ENCODE peak calls at places on chromosomes 7 and 10, in five cellular contexts. C is body of pancreas, W is bronchial epithelial cell, K is tibial artery, Q is BJ. B is an unnamed sample.

GRCh38 chr10:50512743-50513416 is 110.9 kb downstream of the SGMS1 start:
- DNase-seq in C (no peak), K (no peak), W (no peak), Q (no peak), B (no peak)

GRCh38 chr7:133139350-133139749 is 57.5 kb upstream of the CHCHD3 start:
- DNase-seq in K (no peak), Q (no peak), C (peak; percentile 3), W (peak; percentile 36), B (peak; percentile 14)

GRCh38 chr7:100803398-100804161 is 23.7 kb downstream of the EPHB4 start:
- DNase-seq in W (peak; percentile 83), K (peak; percentile 83), C (peak; percentile 91), Q (peak; percentile 39), B (peak; percentile 70)

GRCh38 chr10:29392376-29393021 is 103.6 kb downstream of the LYZL1 start:
- DNase-seq in W (peak; percentile 17), K (no peak), C (peak; percentile 46), Q (no peak), B (no peak)

GRCh38 chr7:73612598-73613269 is 11.6 kb downstream of the MLXIPL start:
- DNase-seq in C (peak; percentile 62), Q (no peak), W (peak; percentile 61), K (no peak), B (no peak)

GRCh38 chr7:108294595-108294994 is 161.6 kb downstream of the NRCAM start:
- DNase-seq in K (no peak), W (no peak), C (no peak), Q (no peak), B (no peak)

GRCh38 chr10:127756264-127756663 is 19.3 kb downstream of the FOXI2 start:
- DNase-seq in W (no peak), Q (no peak), K (no peak), C (no peak), B (no peak)

GRCh38 chr10:48450233-48450810 is 143.8 kb downstream of the MAPK8 start:
- DNase-seq in K (peak; percentile 59), W (no peak), C (no peak), Q (no peak), B (no peak)

DNA sequence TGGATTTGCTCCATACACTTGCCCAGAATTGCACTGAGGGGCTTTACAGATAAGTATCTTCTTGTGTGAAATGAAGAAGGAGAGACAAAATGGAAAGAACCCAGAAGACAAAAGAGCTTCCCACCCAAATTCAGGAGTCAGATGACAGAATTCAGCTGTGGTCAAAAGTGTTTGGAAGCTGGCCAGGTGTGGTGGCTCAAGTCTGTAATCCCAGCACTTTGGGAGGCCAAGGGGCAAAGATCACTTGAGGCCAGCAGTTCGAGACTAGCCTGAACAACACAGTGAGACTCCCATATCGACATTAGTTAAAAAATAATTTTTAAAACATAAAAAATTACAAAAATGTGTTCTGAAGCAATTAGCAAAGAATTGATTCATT is 27.1 kb downstream of the DUSP5 start:
- DNase-seq in Q (no peak), K (no peak), C (no peak), W (no peak), B (no peak)
- H3K36me3 ChIP-seq in Q (no peaks in the 10 kb centered on the region), K (no peaks in the 10 kb centered on the region), C (no peaks in the 10 kb centered on the region), W (no peaks in the 10 kb centered on the region), B (no peaks in the 10 kb centered on the region)

DNA sequence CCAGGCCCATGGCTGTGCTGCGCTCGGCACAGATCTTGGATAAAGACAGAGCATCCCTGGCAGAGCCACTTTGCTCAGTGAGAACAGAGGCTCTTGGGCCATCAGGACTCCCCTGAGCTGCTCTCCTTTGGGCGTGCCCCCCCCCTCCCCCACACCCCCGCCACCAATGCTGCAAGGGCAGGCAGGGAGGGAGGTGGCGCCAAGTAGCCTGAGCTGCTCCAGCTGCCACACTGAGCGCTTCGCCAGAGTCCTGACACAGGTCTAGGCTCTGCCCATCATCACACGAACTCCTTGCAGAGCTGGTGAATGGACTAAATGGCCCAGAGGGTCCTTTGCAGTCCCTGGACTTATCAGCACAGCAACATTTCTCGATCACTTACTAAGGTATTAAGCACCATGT is 12.5 kb downstream of the AKR1B1 start:
- DNase-seq in K (no peak), Q (no peak), C (no peak), W (no peak), B (no peak)
- H3K36me3 ChIP-seq in K (peaks cover 97% of the 10 kb centered on the region), Q (peaks cover 30% of the 10 kb centered on the region), C (peaks cover 30% of the 10 kb centered on the region), W (peaks cover 26% of the 10 kb centered on the region), B (peaks cover 1% of the 10 kb centered on the region)

GRCh38 chr7:155913311-155913710 is 101.0 kb upstream of the SHH start:
- DNase-seq in Q (no peak), W (no peak), C (no peak), K (no peak), B (no peak)

GRCh38 chr7:155916926-155917655 is 104.8 kb upstream of the SHH start:
- DNase-seq in W (no peak), K (no peak), C (no peak), Q (no peak), B (no peak)

GRCh38 chr7:155914341-155914740 is 102.1 kb upstream of the SHH start:
- DNase-seq in W (no peak), K (no peak), C (no peak), Q (no peak), B (no peak)

GRCh38 chr7:155911471-155912105 is 99.3 kb upstream of the SHH start:
- DNase-seq in C (no peak), W (no peak), K (no peak), Q (no peak), B (no peak)

GRCh38 chr7:155913719-155914118 is 101.5 kb upstream of the SHH start:
- DNase-seq in Q (no peak), K (no peak), C (no peak), W (no peak), B (no peak)
- H3K36me3 ChIP-seq in Q (no peaks in the 10 kb centered on the region), K (no peaks in the 10 kb centered on the region), C (no peaks in the 10 kb centered on the region), W (no peaks in the 10 kb centered on the region), B (no peaks in the 10 kb centered on the region)

GRCh38 chr10:357201-357950 is 222.1 kb downstream of the ZMYND11 start:
- DNase-seq in K (peak; percentile 56), Q (no peak), W (no peak), C (no peak), B (no peak)
- H3K36me3 ChIP-seq in K (peaks cover 91% of the 10 kb centered on the region), Q (peaks cover 33% of the 10 kb centered on the region), W (no peaks in the 10 kb centered on the region), C (peaks cover 9% of the 10 kb centered on the region), B (peaks cover 1% of the 10 kb centered on the region)

DNA sequence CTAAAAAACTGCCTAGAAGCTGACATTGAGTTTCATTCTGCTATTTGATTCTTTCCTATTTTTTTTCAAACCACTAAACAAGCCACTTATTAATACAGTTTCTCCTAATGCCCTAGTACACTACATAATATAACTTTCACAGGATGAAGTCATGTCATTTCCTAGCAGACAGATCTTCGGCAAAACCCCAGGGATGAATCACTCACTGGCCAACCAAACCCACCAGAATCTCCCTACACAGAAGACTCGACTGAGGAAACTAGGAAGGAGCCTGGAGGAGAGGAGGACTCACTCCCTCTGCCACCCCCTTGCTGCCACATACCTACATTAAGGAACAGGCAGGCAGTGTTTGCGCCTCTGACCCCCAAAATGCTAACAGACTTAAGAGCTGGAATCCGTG is 33.4 kb downstream of the XPNPEP1 start:
- DNase-seq in Q (no peak), K (no peak), W (peak; percentile 83), C (no peak), B (peak; percentile 73)
- H3K36me3 ChIP-seq in Q (peaks cover 19% of the 10 kb centered on the region), K (peaks cover 20% of the 10 kb centered on the region), W (peaks cover 15% of the 10 kb centered on the region), C (peaks cover 3% of the 10 kb centered on the region), B (peaks cover 2% of the 10 kb centered on the region)

DNA sequence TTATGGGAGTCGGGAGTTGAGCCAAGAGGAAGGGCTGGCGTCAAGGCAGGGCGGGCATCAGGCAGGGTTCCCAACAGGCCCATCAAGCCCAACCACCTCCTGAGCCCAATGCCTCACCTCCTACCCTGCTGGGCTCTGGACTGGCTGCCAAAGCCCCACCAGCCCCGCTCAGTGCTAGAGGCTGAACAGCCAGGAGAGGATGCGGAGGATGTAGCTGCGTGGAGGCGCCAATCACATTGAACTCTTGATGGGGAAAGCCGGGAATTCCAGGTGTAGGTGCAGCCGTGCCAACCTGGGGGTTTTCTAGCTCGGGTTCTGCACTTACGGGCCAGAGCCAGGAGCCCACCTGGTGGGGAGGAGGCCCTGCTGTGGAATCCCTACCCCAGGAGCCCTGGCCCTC is 12.9 kb downstream of the ATP5MF start:
- DNase-seq in Q (no peak), K (no peak), W (no peak), C (no peak), B (no peak)
- H3K36me3 ChIP-seq in Q (peaks cover 48% of the 10 kb centered on the region), K (peaks cover 98% of the 10 kb centered on the region), W (peaks cover 48% of the 10 kb centered on the region), C (peaks cover 23% of the 10 kb centered on the region), B (peaks cover 11% of the 10 kb centered on the region)